ENCODE peak calls at places on chromosomes 13 and 19, in six cellular contexts. P is tibial nerve, X is body of pancreas, T is heart left ventricle, Q is HCT116, K is suprapubic skin. O is an unnamed sample.

GRCh38 chr19:30319411-30319810 is 52.8 kb upstream of the ZNF536 start:
- DNase-seq in P (no peak), X (no peak), T (no peak), Q (no peak), K (no peak), O (no peak)

GRCh38 chr13:33340631-33341030 is 55.1 kb upstream of the STARD13 start:
- DNase-seq in P (no peak), X (no peak), T (no peak), Q (no peak), K (no peak), O (no peak)

GRCh38 chr13:44497801-44498200 is 78.3 kb downstream of the TSC22D1 start:
- DNase-seq in P (no peak), X (no peak), T (no peak), Q (no peak), K (no peak), O (no peak)

GRCh38 chr19:2032296-2032941 is 16.9 kb upstream of the BTBD2 start:
- DNase-seq in P (peak), X (peak), T (peak), Q (peak), K (peak), O (peak)

GRCh38 chr13:91601807-91602206 is 203.4 kb downstream of the GPC5 start:
- DNase-seq in P (no peak), X (no peak), T (no peak), Q (no peak), K (no peak), O (no peak)

GRCh38 chr13:107329991-107330390 is 762.1 kb upstream of the ARGLU1 start:
- DNase-seq in P (no peak), X (no peak), T (no peak), Q (no peak), K (no peak), O (no peak)

GRCh38 chr13:44573071-44573470 is 3.1 kb downstream of the TSC22D1 start:
- DNase-seq in P (no peak), X (no peak), T (no peak), Q (no peak), K (no peak), O (no peak)

GRCh38 chr19:2330632-2331284 is 2.3 kb downstream of the SPPL2B start:
- DNase-seq in P (no peak), X (peak), T (no peak), Q (no peak), K (no peak), O (no peak)

GRCh38 chr13:61286148-61286745 is 129.4 kb downstream of the PCDH20 start:
- DNase-seq in P (no peak), X (no peak), T (no peak), Q (peak), K (no peak), O (no peak)

GRCh38 chr13:105276571-105276970 is 1258.9 kb downstream of the EFNB2 start:
- DNase-seq in P (no peak), X (no peak), T (no peak), Q (no peak), K (no peak), O (no peak)

GRCh38 chr19:37078717-37079032 is 442 bp downstream of the ZNF420 start:
- DNase-seq in P (no peak), X (no peak), T (no peak), Q (no peak), K (no peak), O (no peak)

GRCh38 chr13:21986602-21987001 is 315.7 kb downstream of the FGF9 start:
- DNase-seq in P (peak), X (peak), T (peak), Q (no peak), K (peak), O (no peak)

DNA sequence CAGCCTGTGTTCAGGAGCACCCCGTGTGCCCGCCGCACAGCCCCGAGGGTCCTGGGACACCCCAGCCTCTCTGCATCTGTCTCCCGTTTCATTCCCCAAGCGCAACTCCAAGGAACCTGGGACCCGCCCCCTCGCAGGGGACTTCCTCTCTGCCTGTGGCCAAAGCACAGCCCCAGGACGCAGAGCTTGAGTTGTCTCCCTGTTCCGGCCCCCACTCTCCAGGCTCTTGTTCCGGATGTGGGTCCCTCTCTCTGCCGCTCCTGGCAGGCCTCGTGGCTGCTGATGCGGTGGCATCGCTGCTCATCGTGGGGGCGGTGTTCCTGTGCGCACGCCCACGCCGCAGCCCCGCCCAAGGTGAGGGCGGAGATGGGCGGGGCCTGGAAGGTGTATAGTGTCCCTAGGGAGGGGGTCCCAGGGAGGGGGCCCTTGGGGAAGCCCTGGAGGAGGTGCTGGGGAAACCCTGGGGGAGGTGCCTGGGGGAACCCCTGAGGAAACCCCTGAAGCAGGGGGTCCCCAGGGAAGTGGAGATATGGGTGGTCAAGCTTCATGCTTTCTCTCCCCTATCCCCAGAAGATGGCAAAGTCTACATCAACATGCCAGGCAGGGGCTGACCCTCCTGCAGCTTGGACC is 1.3 kb downstream of the HCST start:
- DNase-seq in P (peak), X (peak), T (peak), Q (no peak), K (peak), O (peak)
- TF ChIP-seq POLR2A in P (peak), X (peak), T (no peak), Q (peak), K (no peak), O (peak)

GRCh38 chr19:40416918-40417713 is 3.9 kb upstream of the PRX start:
- DNase-seq in P (peak), X (no peak), T (no peak), Q (no peak), K (no peak), O (no peak)
- TF ChIP-seq POLR2A in P (peak), X (no peak), T (no peak), Q (no peak), K (no peak), O (no peak)

GRCh38 chr13:40666058-40666904 is at the start of gene FOXO1:
- DNase-seq in P (peak), X (peak), T (peak), Q (peak), K (peak), O (peak)
- TF ChIP-seq POLR2A in P (peak), X (peak), T (peak), Q (peak), K (peak), O (peak)

GRCh38 chr19:51570962-51571575 is at the start of gene ZNF175:
- DNase-seq in P (peak), X (peak), T (peak), Q (peak), K (peak), O (peak)
- TF ChIP-seq POLR2A in P (no peak), X (peak), T (no peak), Q (no peak), K (no peak), O (no peak)

GRCh38 chr13:30466841-30467252 is 1.1 kb upstream of the HMGB1 start:
- DNase-seq in P (no peak), X (no peak), T (no peak), Q (no peak), K (no peak), O (no peak)
- TF ChIP-seq POLR2A in P (no peak), X (no peak), T (no peak), Q (no peak), K (no peak), O (no peak)

DNA sequence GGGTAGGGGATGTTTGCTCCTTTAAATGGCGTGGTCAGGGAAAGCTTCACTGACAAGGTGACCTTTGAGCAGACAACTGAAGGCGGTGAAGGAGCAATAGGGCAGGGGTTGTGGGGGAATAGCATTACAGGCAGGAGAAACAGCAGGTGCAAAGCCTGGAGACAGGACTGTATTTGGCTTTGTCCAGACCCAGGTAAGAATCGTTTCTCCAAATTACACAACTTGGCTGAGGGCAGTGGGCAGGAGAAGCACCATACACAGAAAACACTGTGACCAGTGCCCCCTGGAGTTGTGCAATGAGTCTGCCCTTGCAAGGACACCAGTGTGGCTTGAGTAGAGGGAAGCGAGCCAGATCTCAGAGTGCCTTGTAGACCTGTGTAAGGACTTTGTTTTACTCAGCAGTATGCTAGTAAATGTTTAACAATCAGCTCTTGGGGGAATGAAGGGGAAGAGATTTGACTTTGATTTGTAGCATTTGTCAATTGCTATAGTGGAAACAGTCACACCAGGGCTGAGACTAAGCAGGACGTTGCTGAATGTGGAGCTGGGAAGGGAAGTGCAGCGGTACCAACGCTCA is 360.0 kb downstream of the DCT start:
- DNase-seq in P (no peak), X (peak), T (no peak), Q (no peak), K (no peak), O (no peak)
- TF ChIP-seq POLR2A in P (no peak), X (no peak), T (no peak), Q (no peak), K (no peak), O (no peak)

O was measured in H54.